ENCODE peak calls at places on chromosomes 4 and X, in eight cellular contexts. I is stimulated activated CD8-positive, alpha-beta memory T cell treated with anti-CD3 and anti-CD28 coated beads, Interleukin-7, amount 100 ng/mL, for 4 hours; Q is IMR-90; M is anterior cingulate cortex; L is DMS79 treated with DMSO at 0.1 percent for 48 hours; B is AG20443; F is GOT3; K is SK-MEL-5. D is an unnamed sample.

GRCh38 chr4:76729991-76730390 is 168.0 kb downstream of the SOWAHB start:
- DNase-seq in B (no peak), I (no peak), Q (peak; percentile 38), L (no peak), F (no peak), M (no peak), K (no peak), D (no peak)

GRCh38 chrX:109537324-109537665 is 651 bp downstream of the NXT2 start:
- DNase-seq in K (no peak), M (no peak), L (peak; percentile 38), F (no peak), I (no peak), Q (peak; percentile 77), B (peak; percentile 30), D (peak; percentile 11)

GRCh38 chrX:119682019-119682989 is 10.7 kb downstream of the SEPTIN6 start:
- DNase-seq in L (no peak), K (no peak), I (no peak), Q (no peak), B (no peak), M (no peak), F (no peak), D (no peak)

GRCh38 chr4:108849611-108850406 is 87.0 kb upstream of the ETNPPL start:
- DNase-seq in Q (peak; percentile 80), M (no peak), L (no peak), B (peak; percentile 43), F (no peak), I (no peak), K (no peak), D (peak; percentile 2)

GRCh38 chr4:144295286-144295995 is 154.9 kb upstream of the GYPA start:
- DNase-seq in Q (peak; percentile 1), K (no peak), M (no peak), B (no peak), L (no peak), I (no peak), F (no peak), D (no peak)

GRCh38 chrX:14235004-14235403 is 205.3 kb upstream of the GEMIN8 start:
- DNase-seq in Q (no peak), B (no peak), I (no peak), L (no peak), M (no peak), K (peak; percentile 3), F (no peak), D (no peak)

GRCh38 chrX:103052625-103053024 is 11.3 kb downstream of the BEX1 start:
- DNase-seq in F (no peak), L (no peak), B (no peak), M (no peak), K (no peak), Q (no peak), I (no peak), D (no peak)

GRCh38 chr4:125268065-125268755 is 46.5 kb upstream of the FAT4 start:
- DNase-seq in M (no peak), B (no peak), L (no peak), I (no peak), K (no peak), F (no peak), Q (no peak), D (no peak)

GRCh38 chr4:7787681-7788141 is 151.9 kb downstream of the AFAP1 start:
- DNase-seq in I (no peak), F (no peak), L (no peak), M (no peak), Q (no peak), K (no peak), B (no peak), D (no peak)

D was measured in MG63.